ENCODE peak calls at places on chromosomes 2 and 18, in seven cellular contexts. One of them, this sample, is unnamed.

GRCh38 chr2:105377871-105378270 is 21.0 kb downstream of the FHL2 start:
- DNase-seq in GM12878: no peak
- DNase-seq in HCT116: no peak
- DNase-seq in body of pancreas: no peak
- DNase-seq in adrenal gland: no peak
- DNase-seq in IMR-90: no peak
- DNase-seq in right lobe of liver: no peak
- DNase-seq in this sample: no peak

GRCh38 chr2:201916565-201916964 is 110.2 kb downstream of the CDK15 start:
- DNase-seq in IMR-90: no peak
- DNase-seq in adrenal gland: no peak
- DNase-seq in right lobe of liver: no peak
- DNase-seq in HCT116: no peak
- DNase-seq in body of pancreas: no peak
- DNase-seq in GM12878: no peak
- DNase-seq in this sample: no peak

GRCh38 chr2:1930956-1931914 is 186.9 kb upstream of the PXDN start:
- DNase-seq in right lobe of liver: no peak
- DNase-seq in IMR-90: no peak
- DNase-seq in adrenal gland: peak; percentile 4
- DNase-seq in GM12878: no peak
- DNase-seq in HCT116: no peak
- DNase-seq in body of pancreas: no peak
- DNase-seq in this sample: no peak

GRCh38 chr2:238104071-238104511 is 4.0 kb downstream of the ESPNL start:
- DNase-seq in HCT116: no peak
- DNase-seq in GM12878: no peak
- DNase-seq in body of pancreas: no peak
- DNase-seq in adrenal gland: no peak
- DNase-seq in right lobe of liver: no peak
- DNase-seq in IMR-90: no peak
- DNase-seq in this sample: no peak

GRCh38 chr2:120777787-120778186 is 42.1 kb downstream of the GLI2 start:
- DNase-seq in body of pancreas: no peak
- DNase-seq in adrenal gland: no peak
- DNase-seq in IMR-90: no peak
- DNase-seq in GM12878: no peak
- DNase-seq in right lobe of liver: no peak
- DNase-seq in HCT116: no peak
- DNase-seq in this sample: peak; percentile 48

GRCh38 chr2:80105020-80105419 is 199.5 kb downstream of the LRRTM1 start:
- DNase-seq in adrenal gland: no peak
- DNase-seq in right lobe of liver: no peak
- DNase-seq in body of pancreas: no peak
- DNase-seq in IMR-90: peak; percentile 82
- DNase-seq in HCT116: no peak
- DNase-seq in GM12878: no peak
- DNase-seq in this sample: no peak

GRCh38 chr2:109385506-109385905 is 228.3 kb downstream of the SEPTIN10 start:
- DNase-seq in GM12878: no peak
- DNase-seq in right lobe of liver: no peak
- DNase-seq in adrenal gland: no peak
- DNase-seq in body of pancreas: no peak
- DNase-seq in HCT116: no peak
- DNase-seq in IMR-90: no peak
- DNase-seq in this sample: peak; percentile 13

GRCh38 chr18:12455511-12455910 is 47.8 kb downstream of the PRELID3A start:
- DNase-seq in IMR-90: peak; percentile 79
- DNase-seq in adrenal gland: no peak
- DNase-seq in right lobe of liver: no peak
- DNase-seq in HCT116: no peak
- DNase-seq in body of pancreas: no peak
- DNase-seq in GM12878: no peak
- DNase-seq in this sample: no peak

GRCh38 chr2:47896450-47896968 is 9.8 kb downstream of the FBXO11 start:
- DNase-seq in HCT116: no peak
- DNase-seq in IMR-90: no peak
- DNase-seq in right lobe of liver: no peak
- DNase-seq in adrenal gland: no peak
- DNase-seq in GM12878: no peak
- DNase-seq in body of pancreas: no peak
- DNase-seq in this sample: no peak

GRCh38 chr2:160175169-160176130 is 24.6 kb downstream of the ITGB6 start:
- DNase-seq in adrenal gland: no peak
- DNase-seq in HCT116: no peak
- DNase-seq in IMR-90: no peak
- DNase-seq in right lobe of liver: no peak
- DNase-seq in GM12878: no peak
- DNase-seq in body of pancreas: no peak
- DNase-seq in this sample: no peak

GRCh38 chr2:169768262-169768995 is 30.2 kb upstream of the SSB start:
- DNase-seq in adrenal gland: peak; percentile 14
- DNase-seq in GM12878: no peak
- DNase-seq in right lobe of liver: peak; percentile 57
- DNase-seq in HCT116: no peak
- DNase-seq in IMR-90: no peak
- DNase-seq in body of pancreas: peak; percentile 42
- DNase-seq in this sample: no peak

GRCh38 chr2:48316753-48317750 is 212.9 kb upstream of the STON1 start:
- DNase-seq in HCT116: no peak
- DNase-seq in adrenal gland: no peak
- DNase-seq in body of pancreas: no peak
- DNase-seq in GM12878: no peak
- DNase-seq in right lobe of liver: no peak
- DNase-seq in IMR-90: no peak
- DNase-seq in this sample: no peak

GRCh38 chr2:37623971-37624897 is 47.2 kb downstream of the CDC42EP3 start:
- DNase-seq in GM12878: peak; percentile 93
- DNase-seq in HCT116: no peak
- DNase-seq in IMR-90: peak; percentile 75
- DNase-seq in adrenal gland: no peak
- DNase-seq in body of pancreas: no peak
- DNase-seq in right lobe of liver: no peak
- DNase-seq in this sample: no peak

GRCh38 chr2:160742679-160743078 is 249.1 kb upstream of the RBMS1 start:
- DNase-seq in right lobe of liver: no peak
- DNase-seq in adrenal gland: peak; percentile 23
- DNase-seq in IMR-90: no peak
- DNase-seq in HCT116: no peak
- DNase-seq in body of pancreas: no peak
- DNase-seq in GM12878: no peak
- DNase-seq in this sample: no peak

GRCh38 chr2:172777431-172777830 is 41.8 kb downstream of the RAPGEF4 start:
- DNase-seq in adrenal gland: no peak
- DNase-seq in body of pancreas: no peak
- DNase-seq in right lobe of liver: no peak
- DNase-seq in HCT116: no peak
- DNase-seq in IMR-90: peak; percentile 28
- DNase-seq in GM12878: no peak
- DNase-seq in this sample: no peak

GRCh38 chr2:65527451-65528240 is 95.2 kb upstream of the SPRED2 start:
- DNase-seq in body of pancreas: no peak
- DNase-seq in adrenal gland: no peak
- DNase-seq in GM12878: no peak
- DNase-seq in IMR-90: no peak
- DNase-seq in HCT116: no peak
- DNase-seq in right lobe of liver: no peak
- DNase-seq in this sample: no peak

GRCh38 chr2:177669201-177669600 is 276.6 kb downstream of the AGPS start:
- DNase-seq in GM12878: no peak
- DNase-seq in body of pancreas: no peak
- DNase-seq in IMR-90: no peak
- DNase-seq in right lobe of liver: no peak
- DNase-seq in HCT116: no peak
- DNase-seq in adrenal gland: no peak
- DNase-seq in this sample: no peak

GRCh38 chr2:226788064-226788463 is 11.6 kb downstream of the IRS1 start:
- DNase-seq in body of pancreas: no peak
- DNase-seq in IMR-90: peak; percentile 39
- DNase-seq in GM12878: no peak
- DNase-seq in right lobe of liver: no peak
- DNase-seq in HCT116: no peak
- DNase-seq in adrenal gland: no peak
- DNase-seq in this sample: no peak

DNA sequence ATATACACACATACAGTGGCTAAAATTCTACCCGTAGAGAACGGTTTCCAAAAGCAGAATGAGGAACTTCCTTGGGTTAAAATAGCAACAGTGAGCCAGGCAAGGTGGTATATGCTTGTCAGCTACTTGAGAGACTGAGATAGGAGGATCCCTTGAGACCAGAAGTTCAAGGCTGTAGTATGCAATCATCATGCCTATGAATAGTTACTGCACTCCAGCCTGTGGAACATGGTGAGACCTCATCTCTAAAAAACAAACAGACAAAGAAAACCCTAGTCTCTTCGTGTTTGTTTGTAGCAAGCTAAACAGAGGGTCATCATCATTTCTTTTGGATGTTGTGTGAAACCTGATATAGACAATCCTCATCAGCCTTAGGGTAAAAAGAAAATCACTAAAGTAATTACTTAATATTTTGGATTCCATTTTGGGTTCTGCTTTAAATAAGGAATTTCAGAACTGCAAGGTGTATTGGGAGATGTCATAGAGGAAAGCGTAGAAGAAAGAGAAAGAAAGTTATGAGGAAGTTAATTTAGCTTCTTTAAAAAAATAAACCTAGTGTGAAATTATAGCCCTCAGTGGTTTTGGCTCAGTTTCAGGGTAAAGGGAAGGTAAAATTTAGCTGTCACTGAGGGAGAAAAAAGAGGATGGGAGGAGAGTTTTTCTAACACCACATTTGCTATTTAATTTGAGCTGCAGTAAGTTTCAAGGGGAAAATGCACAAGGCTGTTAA is 46.5 kb downstream of the PLEK start:
- DNase-seq in GM12878: peak; percentile 84
- DNase-seq in body of pancreas: no peak
- DNase-seq in HCT116: no peak
- DNase-seq in right lobe of liver: no peak
- DNase-seq in adrenal gland: no peak
- DNase-seq in IMR-90: no peak
- DNase-seq in this sample: no peak
- TF ChIP-seq POLR2A in GM12878: no peak
- TF ChIP-seq POLR2A in body of pancreas: no peak
- TF ChIP-seq POLR2A in HCT116: no peak
- TF ChIP-seq POLR2A in right lobe of liver: no peak
- TF ChIP-seq POLR2A in adrenal gland: no peak
- TF ChIP-seq POLR2A in IMR-90: no peak
- TF ChIP-seq POLR2A in this sample: no peak

DNA sequence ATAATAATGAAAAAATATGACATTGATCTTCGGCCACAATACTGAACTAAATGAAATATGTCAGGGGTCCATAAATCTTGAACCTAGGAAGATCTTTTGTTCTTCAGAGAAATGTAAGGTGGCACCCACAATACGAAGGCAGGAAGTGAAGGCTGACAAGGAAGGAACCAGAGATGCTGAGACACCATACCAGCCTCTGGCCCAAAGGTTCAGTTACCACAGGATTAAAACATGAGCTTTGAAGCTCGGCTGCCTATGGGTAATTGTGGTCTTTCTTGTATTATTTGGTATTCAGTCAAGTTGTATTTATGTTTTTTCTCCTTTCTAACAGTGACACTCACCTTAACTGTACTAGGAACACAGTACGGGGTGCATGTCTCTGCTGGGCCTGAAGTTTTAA is 448.8 kb upstream of the SETBP1 start:
- DNase-seq in IMR-90: no peak
- DNase-seq in right lobe of liver: no peak
- DNase-seq in body of pancreas: no peak
- DNase-seq in adrenal gland: no peak
- DNase-seq in HCT116: no peak
- DNase-seq in GM12878: no peak
- DNase-seq in this sample: no peak
- H3K4me3 ChIP-seq in IMR-90: no peak overlapping the region
- H3K4me3 ChIP-seq in right lobe of liver: no peak overlapping the region
- H3K4me3 ChIP-seq in body of pancreas: no peak overlapping the region
- H3K4me3 ChIP-seq in adrenal gland: no peak overlapping the region
- H3K4me3 ChIP-seq in HCT116: no peak overlapping the region
- H3K4me3 ChIP-seq in GM12878: no peak overlapping the region
- H3K4me3 ChIP-seq in this sample: no peak overlapping the region

DNA sequence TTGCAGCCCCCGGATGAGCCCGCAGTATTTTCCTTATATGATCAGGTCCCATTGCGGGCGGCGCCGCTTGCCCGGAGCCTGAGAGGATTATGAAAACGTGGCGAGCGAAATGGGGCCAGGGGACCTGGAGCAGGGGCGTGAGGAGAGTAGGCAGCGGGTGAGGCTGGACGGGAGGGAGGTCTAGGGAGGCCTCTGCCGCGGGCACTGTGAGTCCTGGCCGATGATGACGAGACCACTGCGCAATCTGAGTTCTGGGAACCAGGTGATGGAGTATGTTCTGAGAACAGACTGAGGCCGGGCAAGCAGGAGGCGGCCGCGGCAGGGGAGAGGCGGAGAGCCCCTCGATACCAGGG is 790 bp upstream of the ACAA2 start:
- DNase-seq in right lobe of liver: peak; percentile 72
- DNase-seq in IMR-90: peak; percentile 69
- DNase-seq in HCT116: no peak
- DNase-seq in adrenal gland: peak; percentile 74
- DNase-seq in GM12878: no peak
- DNase-seq in body of pancreas: peak; percentile 68
- DNase-seq in this sample: peak; percentile 45
- TF ChIP-seq POLR2A in right lobe of liver: peak; percentile 58
- TF ChIP-seq POLR2A in IMR-90: no peak
- TF ChIP-seq POLR2A in HCT116: no peak
- TF ChIP-seq POLR2A in adrenal gland: no peak
- TF ChIP-seq POLR2A in GM12878: no peak
- TF ChIP-seq POLR2A in body of pancreas: peak; percentile 63
- TF ChIP-seq POLR2A in this sample: no peak

GRCh38 chr18:63514326-63514725 is 27.8 kb upstream of the SERPINB12 start:
- DNase-seq in HCT116: no peak
- DNase-seq in adrenal gland: no peak
- DNase-seq in GM12878: no peak
- DNase-seq in IMR-90: no peak
- DNase-seq in body of pancreas: no peak
- DNase-seq in right lobe of liver: no peak
- DNase-seq in this sample: no peak
- H3K4me3 ChIP-seq in HCT116: no peak overlapping the region
- H3K4me3 ChIP-seq in adrenal gland: no peak overlapping the region
- H3K4me3 ChIP-seq in GM12878: no peak overlapping the region
- H3K4me3 ChIP-seq in IMR-90: no peak overlapping the region
- H3K4me3 ChIP-seq in body of pancreas: no peak overlapping the region
- H3K4me3 ChIP-seq in right lobe of liver: no peak overlapping the region
- H3K4me3 ChIP-seq in this sample: no peak overlapping the region

GRCh38 chr2:27442282-27442980 is at the start of gene KRTCAP3:
- DNase-seq in IMR-90: no peak
- DNase-seq in adrenal gland: peak; percentile 49
- DNase-seq in right lobe of liver: peak; percentile 76
- DNase-seq in HCT116: peak; percentile 42
- DNase-seq in body of pancreas: peak; percentile 91
- DNase-seq in GM12878: no peak
- DNase-seq in this sample: no peak
- TF ChIP-seq POLR2A in IMR-90: no peak
- TF ChIP-seq POLR2A in adrenal gland: no peak
- TF ChIP-seq POLR2A in right lobe of liver: peak; percentile 16
- TF ChIP-seq POLR2A in HCT116: peak; percentile 30
- TF ChIP-seq POLR2A in body of pancreas: peak; percentile 64
- TF ChIP-seq POLR2A in GM12878: peak; percentile 66
- TF ChIP-seq POLR2A in this sample: no peak

This sample was measured in heart left ventricle.